ENCODE peak calls at places on chromosomes 2 and 18, in six cellular contexts. L is heart left ventricle, S is ascending aorta, C is MM.1S, U is upper lobe of left lung, K is BE2C. D is an unnamed sample.

GRCh38 chr2:202237787-202238233 is 587 bp downstream of the SUMO1 start:
- DNase-seq in L (peak; percentile 30), S (peak; percentile 63), C (peak; percentile 12), U (no peak), K (no peak), D (peak; percentile 13)

GRCh38 chr2:208607694-208608093 is 201.1 kb downstream of the PTH2R start:
- DNase-seq in L (no peak), S (no peak), C (no peak), U (no peak), K (no peak), D (no peak)

GRCh38 chr2:55047677-55048299 is 2.5 kb downstream of the RTN4 start:
- DNase-seq in L (no peak), S (no peak), C (no peak), U (no peak), K (no peak), D (no peak)

GRCh38 chr2:661215-661635 is 16.0 kb downstream of the TMEM18 start:
- DNase-seq in L (no peak), S (no peak), C (no peak), U (peak; percentile 71), K (no peak), D (no peak)

GRCh38 chr2:47799210-47799609 is 16.3 kb downstream of the MSH6 start:
- DNase-seq in L (no peak), S (no peak), C (no peak), U (no peak), K (no peak), D (no peak)

GRCh38 chr2:19990416-19990728 is 467 bp upstream of the WDR35 start:
- DNase-seq in L (no peak), S (no peak), C (no peak), U (no peak), K (no peak), D (no peak)

GRCh38 chr2:237306083-237306786 is 107.7 kb downstream of the COL6A3 start:
- DNase-seq in L (no peak), S (no peak), C (no peak), U (no peak), K (no peak), D (no peak)

GRCh38 chr2:9895669-9896068 is 52.4 kb downstream of the TAF1B start:
- DNase-seq in L (no peak), S (no peak), C (no peak), U (no peak), K (no peak), D (no peak)

GRCh38 chr18:51266736-51267135 is 69.3 kb upstream of the MEX3C start:
- DNase-seq in L (no peak), S (no peak), C (no peak), U (no peak), K (no peak), D (no peak)

GRCh38 chr2:95056044-95056443 is 30.5 kb downstream of the MAL start:
- DNase-seq in L (no peak), S (no peak), C (no peak), U (peak; percentile 46), K (no peak), D (no peak)

GRCh38 chr18:2411381-2411977 is 159.8 kb downstream of the METTL4 start:
- DNase-seq in L (no peak), S (no peak), C (no peak), U (no peak), K (no peak), D (no peak)

GRCh38 chr2:18169787-18170175 is 291.3 kb downstream of the KCNS3 start:
- DNase-seq in L (no peak), S (no peak), C (no peak), U (no peak), K (no peak), D (no peak)

GRCh38 chr18:50117876-50118275 is 77.1 kb downstream of the MYO5B start:
- DNase-seq in L (no peak), S (no peak), C (no peak), U (no peak), K (no peak), D (no peak)

GRCh38 chr18:31041346-31042067 is 1.0 kb downstream of the DSC3 start:
- DNase-seq in L (no peak), S (no peak), C (no peak), U (peak; percentile 58), K (no peak), D (peak; percentile 65)

GRCh38 chr2:207284556-207285450 is 119.1 kb upstream of the KLF7 start:
- DNase-seq in L (no peak), S (no peak), C (no peak), U (no peak), K (no peak), D (no peak)

GRCh38 chr2:45578056-45578843 is 32.8 kb downstream of the SRBD1 start:
- DNase-seq in L (no peak), S (no peak), C (peak; percentile 57), U (no peak), K (peak; percentile 48), D (no peak)

GRCh38 chr2:101204400-101205095 is 48.1 kb upstream of the CNOT11 start:
- DNase-seq in L (no peak), S (no peak), C (no peak), U (no peak), K (no peak), D (no peak)

GRCh38 chr2:121723316-121723715 is 13.4 kb downstream of the NIFK start:
- DNase-seq in L (no peak), S (no peak), C (no peak), U (no peak), K (no peak), D (no peak)

GRCh38 chr2:45010706-45011036 is 1.4 kb upstream of the SIX2 start:
- DNase-seq in L (no peak), S (no peak), C (no peak), U (no peak), K (no peak), D (no peak)

GRCh38 chr18:7954229-7954628 is 387.1 kb downstream of the PTPRM start:
- DNase-seq in L (no peak), S (no peak), C (no peak), U (no peak), K (no peak), D (no peak)

GRCh38 chr2:139216435-139216834 is 436.2 kb upstream of the NXPH2 start:
- DNase-seq in L (no peak), S (no peak), C (no peak), U (no peak), K (no peak), D (no peak)

GRCh38 chr2:9160732-9161131 is 45.9 kb upstream of the ASAP2 start:
- DNase-seq in L (no peak), S (no peak), C (no peak), U (no peak), K (no peak), D (no peak)

GRCh38 chr18:51074605-51075004 is 44.6 kb downstream of the SMAD4 start:
- DNase-seq in L (no peak), S (no peak), C (no peak), U (no peak), K (no peak), D (no peak)

GRCh38 chr2:239959059-239959971 is 65.8 kb downstream of the NDUFA10 start:
- DNase-seq in L (no peak), S (no peak), C (no peak), U (no peak), K (no peak), D (no peak)

GRCh38 chr18:668263-668662 is 10.8 kb downstream of the TYMS start:
- DNase-seq in L (no peak), S (no peak), C (no peak), U (no peak), K (no peak), D (no peak)

GRCh38 chr18:671405-671804 is 14.0 kb downstream of the TYMS start:
- DNase-seq in L (no peak), S (no peak), C (no peak), U (no peak), K (no peak), D (no peak)

GRCh38 chr18:669077-669476 is 11.6 kb downstream of the TYMS start:
- DNase-seq in L (no peak), S (no peak), C (no peak), U (no peak), K (no peak), D (no peak)

GRCh38 chr18:673317-673716 is 15.9 kb downstream of the TYMS start:
- DNase-seq in L (no peak), S (no peak), C (no peak), U (no peak), K (no peak), D (no peak)

DNA sequence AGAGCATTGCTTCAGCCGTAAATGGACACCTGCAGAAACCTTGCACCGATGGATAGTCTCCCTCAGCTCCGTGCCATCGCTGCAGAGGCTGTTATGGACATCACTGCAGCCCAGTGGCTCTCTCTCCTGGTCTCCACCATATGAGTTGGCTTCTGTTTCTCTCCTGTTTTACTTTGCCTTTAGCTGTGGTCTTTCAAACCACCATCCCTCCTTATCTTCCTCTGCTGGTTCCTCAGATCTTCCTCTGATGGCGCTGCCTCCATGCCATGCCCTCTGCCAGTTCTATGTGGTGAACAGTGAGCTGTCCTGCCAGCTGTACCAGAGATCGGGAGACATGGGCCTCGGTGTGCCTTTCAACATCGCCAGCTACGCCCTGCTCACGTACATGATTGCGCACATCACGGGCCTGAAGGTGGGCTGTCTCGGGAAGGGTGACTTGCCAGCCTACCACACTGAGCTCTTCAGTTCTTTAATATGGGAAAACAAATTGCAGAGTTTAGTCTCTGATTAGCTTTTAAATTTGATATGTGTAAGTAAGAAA is 13.1 kb downstream of the TYMS start:
- DNase-seq in L (no peak), S (no peak), C (no peak), U (no peak), K (no peak), D (no peak)
- H3K36me3 ChIP-seq in L (peaks cover 45% of the 10 kb centered on the region), S (peaks cover 4% of the 10 kb centered on the region), C (peaks cover 31% of the 10 kb centered on the region), U (peaks cover 44% of the 10 kb centered on the region), K (peaks cover 30% of the 10 kb centered on the region), D (peaks cover 9% of the 10 kb centered on the region)

GRCh38 chr2:32485399-32485798 is 128.6 kb downstream of the BIRC6 start:
- DNase-seq in L (no peak), S (no peak), C (no peak), U (no peak), K (no peak), D (no peak)
- H3K36me3 ChIP-seq in L (peaks cover 99% of the 10 kb centered on the region), S (peaks cover 48% of the 10 kb centered on the region), C (peaks cover 12% of the 10 kb centered on the region), U (peaks cover 68% of the 10 kb centered on the region), K (peaks cover 64% of the 10 kb centered on the region), D (peaks cover 26% of the 10 kb centered on the region)

DNA sequence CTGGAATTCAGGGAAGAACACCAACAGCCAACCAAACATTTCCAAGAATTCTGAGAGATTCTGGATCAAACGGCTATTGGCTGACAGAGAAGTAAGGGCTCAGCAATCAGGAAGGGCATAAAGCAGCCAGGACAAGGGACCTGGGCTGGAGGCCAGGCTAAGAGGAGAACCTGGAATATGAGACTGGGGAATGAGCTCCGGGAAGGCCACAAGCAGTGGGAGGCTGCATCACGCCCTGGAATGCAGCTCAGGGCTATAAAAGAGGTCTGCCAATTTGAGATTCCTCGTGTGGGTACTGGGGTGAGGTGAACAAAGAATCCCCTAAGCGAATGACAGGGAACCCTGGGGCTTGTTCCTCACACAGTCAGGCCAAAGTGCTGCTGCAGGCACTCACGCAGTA is 60.4 kb downstream of the ANO7 start:
- DNase-seq in L (no peak), S (no peak), C (no peak), U (no peak), K (no peak), D (no peak)
- H3K36me3 ChIP-seq in L (peaks cover 100% of the 10 kb centered on the region), S (peaks cover 90% of the 10 kb centered on the region), C (peaks cover 5% of the 10 kb centered on the region), U (peaks cover 98% of the 10 kb centered on the region), K (peaks cover 93% of the 10 kb centered on the region), D (peaks cover 89% of the 10 kb centered on the region)

DNA sequence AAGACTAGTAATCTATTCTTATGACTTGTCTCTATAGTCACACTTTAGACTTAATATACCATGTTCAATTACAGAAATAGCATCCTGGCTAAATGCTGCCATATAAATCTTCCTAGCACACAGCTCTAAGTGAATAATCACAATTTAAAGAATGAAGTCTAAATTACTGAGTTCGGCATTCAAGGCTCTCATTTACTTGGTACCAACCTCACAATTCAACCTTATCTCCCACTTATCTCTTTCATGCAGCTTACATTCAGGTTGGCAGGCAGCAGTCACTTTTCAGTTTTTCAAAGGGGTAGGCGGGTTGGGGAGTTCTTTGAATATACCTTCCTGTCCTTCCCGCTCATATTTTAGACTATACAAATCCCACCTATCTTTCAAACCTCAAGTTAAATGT is 1.5 kb downstream of the MMADHC start:
- DNase-seq in L (no peak), S (no peak), C (no peak), U (no peak), K (no peak), D (no peak)
- H3K36me3 ChIP-seq in L (peaks cover 30% of the 10 kb centered on the region), S (no peaks in the 10 kb centered on the region), C (peaks cover 24% of the 10 kb centered on the region), U (peaks cover 5% of the 10 kb centered on the region), K (no peaks in the 10 kb centered on the region), D (no peaks in the 10 kb centered on the region)

D was measured in pancreas.